ENCODE peak calls at places on chromosome 20, in nine cellular contexts. K is GM12891, N is suprapubic skin, J is HCT116, T is stomach, Y is H1, Z is uterus, W is heart left ventricle, L is GM12878. U is an unnamed sample.

GRCh38 chr20:2022163-2022562 is 28.3 kb upstream of the PDYN start:
- DNase-seq in K (no peak), N (no peak), J (no peak), T (no peak), Y (no peak), Z (no peak), W (no peak), L (no peak), U (no peak)

GRCh38 chr20:3685341-3685740 is 3.5 kb upstream of the ADAM33 start:
- DNase-seq in K (no peak), N (no peak), J (no peak), T (no peak), Y (no peak), Z (no peak), W (no peak), L (no peak), U (no peak)

GRCh38 chr20:25204550-25205276 is 9.2 kb downstream of the ENTPD6 start:
- DNase-seq in K (no peak), N (peak), J (no peak), T (no peak), Y (no peak), Z (no peak), W (no peak), L (no peak), U (no peak)

GRCh38 chr20:2671977-2672376 is 8.0 kb upstream of the IDH3B start:
- DNase-seq in K (no peak), N (peak), J (no peak), T (no peak), Y (peak), Z (no peak), W (no peak), L (no peak), U (no peak)

GRCh38 chr20:60961551-60961950 is 290.5 kb upstream of the CDH4 start:
- DNase-seq in K (no peak), N (no peak), J (no peak), T (no peak), Y (no peak), Z (no peak), W (no peak), L (no peak), U (no peak)

GRCh38 chr20:19213946-19214490 is 1.6 kb downstream of the SLC24A3 start:
- DNase-seq in K (no peak), N (no peak), J (no peak), T (no peak), Y (no peak), Z (peak), W (no peak), L (no peak), U (no peak)

GRCh38 chr20:63397946-63398450 is 36.8 kb upstream of the CHRNA4 start:
- DNase-seq in K (no peak), N (no peak), J (no peak), T (no peak), Y (no peak), Z (no peak), W (no peak), L (no peak), U (no peak)

GRCh38 chr20:8305449-8305978 is 173.4 kb downstream of the PLCB1 start:
- DNase-seq in K (peak), N (peak), J (peak), T (peak), Y (peak), Z (peak), W (peak), L (peak), U (peak)

GRCh38 chr20:37945034-37945660 is 42.2 kb downstream of the VSTM2L start:
- DNase-seq in K (no peak), N (no peak), J (no peak), T (peak), Y (peak), Z (no peak), W (no peak), L (no peak), U (no peak)

GRCh38 chr20:10225439-10226080 is 6.9 kb downstream of the SNAP25 start:
- DNase-seq in K (no peak), N (no peak), J (no peak), T (no peak), Y (no peak), Z (no peak), W (no peak), L (no peak), U (no peak)

GRCh38 chr20:61396262-61396848 is 144.3 kb downstream of the CDH4 start:
- DNase-seq in K (no peak), N (no peak), J (no peak), T (no peak), Y (no peak), Z (no peak), W (no peak), L (no peak), U (no peak)

GRCh38 chr20:32126919-32127318 is 17.4 kb downstream of the TM9SF4 start:
- DNase-seq in K (no peak), N (no peak), J (no peak), T (no peak), Y (no peak), Z (no peak), W (no peak), L (no peak), U (no peak)

GRCh38 chr20:33859157-33859695 is 48.1 kb downstream of the CHMP4B start:
- DNase-seq in K (no peak), N (no peak), J (no peak), T (no peak), Y (no peak), Z (peak), W (no peak), L (no peak), U (no peak)

GRCh38 chr20:64102647-64103354 is 4.6 kb downstream of the NPBWR2 start:
- DNase-seq in K (no peak), N (no peak), J (no peak), T (no peak), Y (peak), Z (no peak), W (peak), L (no peak), U (no peak)

GRCh38 chr20:43040427-43040826 is 149.3 kb downstream of the PTPRT start:
- DNase-seq in K (no peak), N (no peak), J (no peak), T (no peak), Y (peak), Z (no peak), W (no peak), L (no peak), U (no peak)

GRCh38 chr20:49106332-49106731 is 60.2 kb downstream of the CSE1L start:
- DNase-seq in K (no peak), N (no peak), J (no peak), T (no peak), Y (no peak), Z (no peak), W (no peak), L (no peak), U (no peak)

GRCh38 chr20:49100934-49101333 is 54.8 kb downstream of the CSE1L start:
- DNase-seq in K (no peak), N (no peak), J (no peak), T (no peak), Y (no peak), Z (no peak), W (no peak), L (no peak), U (no peak)

GRCh38 chr20:49103019-49103418 is 56.9 kb downstream of the CSE1L start:
- DNase-seq in K (no peak), N (no peak), J (no peak), T (no peak), Y (no peak), Z (no peak), W (no peak), L (no peak), U (no peak)

GRCh38 chr20:49103647-49104364 is 57.7 kb downstream of the CSE1L start:
- DNase-seq in K (no peak), N (no peak), J (no peak), T (no peak), Y (no peak), Z (no peak), W (no peak), L (no peak), U (no peak)

GRCh38 chr20:49104365-49104648 is 58.2 kb downstream of the CSE1L start:
- DNase-seq in K (no peak), N (no peak), J (no peak), T (no peak), Y (no peak), Z (no peak), W (no peak), L (no peak), U (no peak)
- TF ChIP-seq POLR2A in K (no peak), N (no peak), J (no peak), T (no peak), Y (no peak), Z (no peak), W (no peak), L (peak), U (no peak)

GRCh38 chr20:13851279-13851678 is 66.5 kb downstream of the NDUFAF5 start:
- DNase-seq in K (no peak), N (no peak), J (no peak), T (no peak), Y (no peak), Z (no peak), W (no peak), L (no peak), U (no peak)
- TF ChIP-seq POLR2A in K (no peak), N (no peak), J (no peak), T (no peak), Y (no peak), Z (no peak), W (no peak), L (no peak), U (no peak)

GRCh38 chr20:46117704-46118467 is at the start of gene CD40:
- DNase-seq in K (peak), N (peak), J (peak), T (peak), Y (peak), Z (peak), W (peak), L (peak), U (peak)
- TF ChIP-seq POLR2A in K (peak), N (peak), J (peak), T (no peak), Y (no peak), Z (peak), W (peak), L (peak), U (peak)

GRCh38 chr20:47696856-47697255 is 88.4 kb downstream of the SULF2 start:
- DNase-seq in K (no peak), N (no peak), J (no peak), T (no peak), Y (no peak), Z (no peak), W (peak), L (no peak), U (no peak)

GRCh38 chr20:47701612-47702011 is 83.7 kb downstream of the SULF2 start:
- DNase-seq in K (no peak), N (no peak), J (no peak), T (no peak), Y (no peak), Z (no peak), W (peak), L (no peak), U (no peak)

GRCh38 chr20:47700327-47700726 is 85.0 kb downstream of the SULF2 start:
- DNase-seq in K (no peak), N (no peak), J (no peak), T (no peak), Y (no peak), Z (no peak), W (no peak), L (no peak), U (no peak)

GRCh38 chr20:47699804-47700203 is 85.5 kb downstream of the SULF2 start:
- DNase-seq in K (no peak), N (no peak), J (no peak), T (no peak), Y (no peak), Z (no peak), W (peak), L (no peak), U (no peak)

DNA sequence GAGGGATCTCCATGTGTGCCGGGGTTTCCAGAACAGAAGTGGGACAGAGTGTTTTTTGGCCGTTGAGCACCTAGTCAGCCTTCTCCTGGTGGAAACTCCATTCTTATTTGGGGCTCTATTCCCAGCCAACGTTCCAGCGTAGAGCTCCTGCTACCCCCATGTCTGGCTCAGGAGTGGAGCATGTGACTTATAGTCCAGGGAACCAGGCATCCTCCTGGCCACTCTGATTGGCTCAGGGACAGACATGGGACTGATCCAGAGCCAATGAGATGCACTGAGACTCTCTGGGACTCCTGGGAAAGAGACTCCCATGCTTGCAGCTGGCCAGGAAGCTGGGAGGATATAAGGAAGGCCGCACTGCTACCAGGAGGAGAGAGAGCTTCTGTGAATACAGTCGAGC is 87.1 kb downstream of the SULF2 start:
- DNase-seq in K (no peak), N (no peak), J (no peak), T (no peak), Y (no peak), Z (no peak), W (peak), L (no peak), U (no peak)
- TF ChIP-seq POLR2A in K (no peak), N (no peak), J (no peak), T (no peak), Y (no peak), Z (no peak), W (no peak), L (no peak), U (no peak)

GRCh38 chr20:23282546-23282945 is 68.0 kb upstream of the NXT1 start:
- DNase-seq in K (no peak), N (no peak), J (no peak), T (no peak), Y (no peak), Z (no peak), W (no peak), L (no peak), U (no peak)

GRCh38 chr20:23284009-23284408 is 66.6 kb upstream of the NXT1 start:
- DNase-seq in K (no peak), N (no peak), J (no peak), T (no peak), Y (no peak), Z (no peak), W (no peak), L (no peak), U (no peak)

GRCh38 chr20:23283096-23283850 is 67.3 kb upstream of the NXT1 start:
- DNase-seq in K (no peak), N (no peak), J (no peak), T (no peak), Y (no peak), Z (no peak), W (no peak), L (no peak), U (no peak)

GRCh38 chr20:23285536-23285935 is 65.1 kb upstream of the NXT1 start:
- DNase-seq in K (no peak), N (no peak), J (no peak), T (no peak), Y (no peak), Z (no peak), W (no peak), L (no peak), U (no peak)

GRCh38 chr20:23282111-23282510 is 68.5 kb upstream of the NXT1 start:
- DNase-seq in K (no peak), N (no peak), J (no peak), T (no peak), Y (no peak), Z (no peak), W (no peak), L (no peak), U (no peak)
- TF ChIP-seq POLR2A in K (no peak), N (no peak), J (no peak), T (no peak), Y (no peak), Z (no peak), W (no peak), L (no peak), U (no peak)